ENCODE peak calls at places on chromosomes 6 and 20, in six cellular contexts. One of them, this sample, is unnamed.

GRCh38 chr6:139291813-139292619 is at the start of gene TXLNB:
- DNase-seq in GM23338: peak; percentile 38
- DNase-seq in activated T-cell treated with anti-CD3 and anti-CD28 coated beads, Interleukin-2, amount 50 U/mL, for 72 hours: peak; percentile 86
- DNase-seq in RPMI8226: peak; percentile 86
- DNase-seq in caudate nucleus: peak; percentile 6
- DNase-seq in DMS 273 treated with DMSO at 0.1 percent for 48 hours: peak; percentile 88
- DNase-seq in this sample: peak; percentile 39

GRCh38 chr6:140594806-140595128 is 1220.3 kb upstream of the CITED2 start:
- DNase-seq in GM23338: no peak
- DNase-seq in activated T-cell treated with anti-CD3 and anti-CD28 coated beads, Interleukin-2, amount 50 U/mL, for 72 hours: no peak
- DNase-seq in RPMI8226: no peak
- DNase-seq in caudate nucleus: no peak
- DNase-seq in DMS 273 treated with DMSO at 0.1 percent for 48 hours: no peak
- DNase-seq in this sample: no peak

GRCh38 chr20:46810442-46811327 is 84.0 kb upstream of the EYA2 start:
- DNase-seq in GM23338: peak; percentile 18
- DNase-seq in activated T-cell treated with anti-CD3 and anti-CD28 coated beads, Interleukin-2, amount 50 U/mL, for 72 hours: no peak
- DNase-seq in RPMI8226: no peak
- DNase-seq in caudate nucleus: no peak
- DNase-seq in DMS 273 treated with DMSO at 0.1 percent for 48 hours: peak; percentile 21
- DNase-seq in this sample: no peak

GRCh38 chr6:57193177-57193576 is 21.1 kb downstream of the BAG2 start:
- DNase-seq in GM23338: no peak
- DNase-seq in activated T-cell treated with anti-CD3 and anti-CD28 coated beads, Interleukin-2, amount 50 U/mL, for 72 hours: no peak
- DNase-seq in RPMI8226: no peak
- DNase-seq in caudate nucleus: no peak
- DNase-seq in DMS 273 treated with DMSO at 0.1 percent for 48 hours: no peak
- DNase-seq in this sample: no peak

GRCh38 chr6:4564746-4565145 is 211.5 kb upstream of the CDYL start:
- DNase-seq in GM23338: no peak
- DNase-seq in activated T-cell treated with anti-CD3 and anti-CD28 coated beads, Interleukin-2, amount 50 U/mL, for 72 hours: no peak
- DNase-seq in RPMI8226: no peak
- DNase-seq in caudate nucleus: no peak
- DNase-seq in DMS 273 treated with DMSO at 0.1 percent for 48 hours: no peak
- DNase-seq in this sample: no peak

GRCh38 chr20:50181344-50181743 is 9.3 kb upstream of the CEBPB start:
- DNase-seq in GM23338: no peak
- DNase-seq in activated T-cell treated with anti-CD3 and anti-CD28 coated beads, Interleukin-2, amount 50 U/mL, for 72 hours: no peak
- DNase-seq in RPMI8226: no peak
- DNase-seq in caudate nucleus: no peak
- DNase-seq in DMS 273 treated with DMSO at 0.1 percent for 48 hours: no peak
- DNase-seq in this sample: no peak

GRCh38 chr6:160132776-160133338 is 11.2 kb downstream of the SLC22A1 start:
- DNase-seq in GM23338: no peak
- DNase-seq in activated T-cell treated with anti-CD3 and anti-CD28 coated beads, Interleukin-2, amount 50 U/mL, for 72 hours: no peak
- DNase-seq in RPMI8226: no peak
- DNase-seq in caudate nucleus: no peak
- DNase-seq in DMS 273 treated with DMSO at 0.1 percent for 48 hours: no peak
- DNase-seq in this sample: no peak

GRCh38 chr6:32126880-32127279 is 1.2 kb downstream of the ATF6B start:
- DNase-seq in GM23338: no peak
- DNase-seq in activated T-cell treated with anti-CD3 and anti-CD28 coated beads, Interleukin-2, amount 50 U/mL, for 72 hours: no peak
- DNase-seq in RPMI8226: no peak
- DNase-seq in caudate nucleus: no peak
- DNase-seq in DMS 273 treated with DMSO at 0.1 percent for 48 hours: no peak
- DNase-seq in this sample: no peak

GRCh38 chr20:60558491-60558890 is 600.3 kb downstream of the CDH26 start:
- DNase-seq in GM23338: no peak
- DNase-seq in activated T-cell treated with anti-CD3 and anti-CD28 coated beads, Interleukin-2, amount 50 U/mL, for 72 hours: no peak
- DNase-seq in RPMI8226: no peak
- DNase-seq in caudate nucleus: no peak
- DNase-seq in DMS 273 treated with DMSO at 0.1 percent for 48 hours: no peak
- DNase-seq in this sample: no peak

GRCh38 chr6:130473886-130474285 is 108.1 kb downstream of the TMEM200A start:
- DNase-seq in GM23338: no peak
- DNase-seq in activated T-cell treated with anti-CD3 and anti-CD28 coated beads, Interleukin-2, amount 50 U/mL, for 72 hours: peak; percentile 7
- DNase-seq in RPMI8226: no peak
- DNase-seq in caudate nucleus: no peak
- DNase-seq in DMS 273 treated with DMSO at 0.1 percent for 48 hours: no peak
- DNase-seq in this sample: no peak

GRCh38 chr6:150799276-150799805 is 66.2 kb upstream of the MTHFD1L start:
- DNase-seq in GM23338: no peak
- DNase-seq in activated T-cell treated with anti-CD3 and anti-CD28 coated beads, Interleukin-2, amount 50 U/mL, for 72 hours: no peak
- DNase-seq in RPMI8226: no peak
- DNase-seq in caudate nucleus: no peak
- DNase-seq in DMS 273 treated with DMSO at 0.1 percent for 48 hours: no peak
- DNase-seq in this sample: no peak

This sample was measured in GM20000.